ENCODE peak calls at places on chromosomes 2 and 18, in five cellular contexts. One of them, this sample, is unnamed.

GRCh38 chr18:2657788-2658458 is 2.4 kb downstream of the SMCHD1 start:
- DNase-seq in NCI-H1092 treated with DMSO at 0.1 percent for 48 hours: no peak
- DNase-seq in iris pigment epithelial cell: peak
- DNase-seq in nephron progenitor cell: no peak
- DNase-seq in activated CD4-positive, alpha-beta T cell treated with anti-CD3 and anti-CD28 coated beads, Interleukin-2, amount 50 U/mL, for 48 hours: no peak
- DNase-seq in this sample: no peak

GRCh38 chr2:62465039-62465740 is 40.8 kb downstream of the TMEM17 start:
- DNase-seq in NCI-H1092 treated with DMSO at 0.1 percent for 48 hours: no peak
- DNase-seq in iris pigment epithelial cell: no peak
- DNase-seq in nephron progenitor cell: no peak
- DNase-seq in activated CD4-positive, alpha-beta T cell treated with anti-CD3 and anti-CD28 coated beads, Interleukin-2, amount 50 U/mL, for 48 hours: no peak
- DNase-seq in this sample: no peak

GRCh38 chr2:14301331-14301730 is 331.2 kb upstream of the LRATD1 start:
- DNase-seq in NCI-H1092 treated with DMSO at 0.1 percent for 48 hours: no peak
- DNase-seq in iris pigment epithelial cell: peak
- DNase-seq in nephron progenitor cell: no peak
- DNase-seq in activated CD4-positive, alpha-beta T cell treated with anti-CD3 and anti-CD28 coated beads, Interleukin-2, amount 50 U/mL, for 48 hours: no peak
- DNase-seq in this sample: no peak

GRCh38 chr2:118993392-118993752 is 51.4 kb downstream of the MARCO start:
- DNase-seq in NCI-H1092 treated with DMSO at 0.1 percent for 48 hours: no peak
- DNase-seq in iris pigment epithelial cell: no peak
- DNase-seq in nephron progenitor cell: no peak
- DNase-seq in activated CD4-positive, alpha-beta T cell treated with anti-CD3 and anti-CD28 coated beads, Interleukin-2, amount 50 U/mL, for 48 hours: no peak
- DNase-seq in this sample: no peak

GRCh38 chr18:33135951-33136660 is 304.4 kb downstream of the CCDC178 start:
- DNase-seq in NCI-H1092 treated with DMSO at 0.1 percent for 48 hours: no peak
- DNase-seq in iris pigment epithelial cell: peak
- DNase-seq in nephron progenitor cell: no peak
- DNase-seq in activated CD4-positive, alpha-beta T cell treated with anti-CD3 and anti-CD28 coated beads, Interleukin-2, amount 50 U/mL, for 48 hours: no peak
- DNase-seq in this sample: no peak

GRCh38 chr2:128584296-128584900 is 265.7 kb upstream of the HS6ST1 start:
- DNase-seq in NCI-H1092 treated with DMSO at 0.1 percent for 48 hours: no peak
- DNase-seq in iris pigment epithelial cell: peak
- DNase-seq in nephron progenitor cell: no peak
- DNase-seq in activated CD4-positive, alpha-beta T cell treated with anti-CD3 and anti-CD28 coated beads, Interleukin-2, amount 50 U/mL, for 48 hours: no peak
- DNase-seq in this sample: no peak

GRCh38 chr2:219254590-219255219 is 987 bp upstream of the TUBA4A start:
- DNase-seq in NCI-H1092 treated with DMSO at 0.1 percent for 48 hours: no peak
- DNase-seq in iris pigment epithelial cell: peak
- DNase-seq in nephron progenitor cell: no peak
- DNase-seq in activated CD4-positive, alpha-beta T cell treated with anti-CD3 and anti-CD28 coated beads, Interleukin-2, amount 50 U/mL, for 48 hours: peak
- DNase-seq in this sample: peak

GRCh38 chr2:28343184-28343942 is 49.3 kb upstream of the FOSL2 start:
- DNase-seq in NCI-H1092 treated with DMSO at 0.1 percent for 48 hours: no peak
- DNase-seq in iris pigment epithelial cell: no peak
- DNase-seq in nephron progenitor cell: no peak
- DNase-seq in activated CD4-positive, alpha-beta T cell treated with anti-CD3 and anti-CD28 coated beads, Interleukin-2, amount 50 U/mL, for 48 hours: no peak
- DNase-seq in this sample: no peak

GRCh38 chr18:3720818-3721545 is 271.0 kb downstream of the TGIF1 start:
- DNase-seq in NCI-H1092 treated with DMSO at 0.1 percent for 48 hours: peak
- DNase-seq in iris pigment epithelial cell: no peak
- DNase-seq in nephron progenitor cell: no peak
- DNase-seq in activated CD4-positive, alpha-beta T cell treated with anti-CD3 and anti-CD28 coated beads, Interleukin-2, amount 50 U/mL, for 48 hours: no peak
- DNase-seq in this sample: no peak

GRCh38 chr2:222548997-222549396 is 106.9 kb downstream of the FARSB start:
- DNase-seq in NCI-H1092 treated with DMSO at 0.1 percent for 48 hours: no peak
- DNase-seq in iris pigment epithelial cell: no peak
- DNase-seq in nephron progenitor cell: no peak
- DNase-seq in activated CD4-positive, alpha-beta T cell treated with anti-CD3 and anti-CD28 coated beads, Interleukin-2, amount 50 U/mL, for 48 hours: no peak
- DNase-seq in this sample: no peak

GRCh38 chr2:150878347-150878746 is 383.3 kb downstream of the RBM43 start:
- DNase-seq in NCI-H1092 treated with DMSO at 0.1 percent for 48 hours: no peak
- DNase-seq in iris pigment epithelial cell: peak
- DNase-seq in nephron progenitor cell: no peak
- DNase-seq in activated CD4-positive, alpha-beta T cell treated with anti-CD3 and anti-CD28 coated beads, Interleukin-2, amount 50 U/mL, for 48 hours: no peak
- DNase-seq in this sample: no peak

GRCh38 chr2:241803387-241804325 is 5.3 kb upstream of the NEU4 start:
- DNase-seq in NCI-H1092 treated with DMSO at 0.1 percent for 48 hours: peak
- DNase-seq in iris pigment epithelial cell: peak
- DNase-seq in nephron progenitor cell: peak
- DNase-seq in activated CD4-positive, alpha-beta T cell treated with anti-CD3 and anti-CD28 coated beads, Interleukin-2, amount 50 U/mL, for 48 hours: peak
- DNase-seq in this sample: no peak

GRCh38 chr2:58215429-58215828 is 25.7 kb downstream of the FANCL start:
- DNase-seq in NCI-H1092 treated with DMSO at 0.1 percent for 48 hours: peak
- DNase-seq in iris pigment epithelial cell: peak
- DNase-seq in nephron progenitor cell: no peak
- DNase-seq in activated CD4-positive, alpha-beta T cell treated with anti-CD3 and anti-CD28 coated beads, Interleukin-2, amount 50 U/mL, for 48 hours: no peak
- DNase-seq in this sample: no peak

GRCh38 chr2:20597868-20598183 is 53.1 kb downstream of the HS1BP3 start:
- DNase-seq in NCI-H1092 treated with DMSO at 0.1 percent for 48 hours: no peak
- DNase-seq in iris pigment epithelial cell: no peak
- DNase-seq in nephron progenitor cell: no peak
- DNase-seq in activated CD4-positive, alpha-beta T cell treated with anti-CD3 and anti-CD28 coated beads, Interleukin-2, amount 50 U/mL, for 48 hours: no peak
- DNase-seq in this sample: no peak

GRCh38 chr18:56873441-56874140 is 222.4 kb downstream of the WDR7 start:
- DNase-seq in NCI-H1092 treated with DMSO at 0.1 percent for 48 hours: no peak
- DNase-seq in iris pigment epithelial cell: no peak
- DNase-seq in nephron progenitor cell: peak
- DNase-seq in activated CD4-positive, alpha-beta T cell treated with anti-CD3 and anti-CD28 coated beads, Interleukin-2, amount 50 U/mL, for 48 hours: no peak
- DNase-seq in this sample: no peak

GRCh38 chr18:44704137-44704791 is 23.6 kb downstream of the SETBP1 start:
- DNase-seq in NCI-H1092 treated with DMSO at 0.1 percent for 48 hours: no peak
- DNase-seq in iris pigment epithelial cell: no peak
- DNase-seq in nephron progenitor cell: no peak
- DNase-seq in activated CD4-positive, alpha-beta T cell treated with anti-CD3 and anti-CD28 coated beads, Interleukin-2, amount 50 U/mL, for 48 hours: no peak
- DNase-seq in this sample: no peak

GRCh38 chr2:135490381-135490780 is 40.6 kb downstream of the ZRANB3 start:
- DNase-seq in NCI-H1092 treated with DMSO at 0.1 percent for 48 hours: no peak
- DNase-seq in iris pigment epithelial cell: peak
- DNase-seq in nephron progenitor cell: no peak
- DNase-seq in activated CD4-positive, alpha-beta T cell treated with anti-CD3 and anti-CD28 coated beads, Interleukin-2, amount 50 U/mL, for 48 hours: no peak
- DNase-seq in this sample: no peak

GRCh38 chr2:241412144-241412543 is 56.1 kb downstream of the FARP2 start:
- DNase-seq in NCI-H1092 treated with DMSO at 0.1 percent for 48 hours: no peak
- DNase-seq in iris pigment epithelial cell: peak
- DNase-seq in nephron progenitor cell: no peak
- DNase-seq in activated CD4-positive, alpha-beta T cell treated with anti-CD3 and anti-CD28 coated beads, Interleukin-2, amount 50 U/mL, for 48 hours: peak
- DNase-seq in this sample: no peak